ENCODE peak calls at places on chromosomes 5 and 9, in five cellular contexts. F is mesenchymal stem cell, Q is IMR-90, J is neuronal stem cell, T is H9. L is an unnamed sample.

GRCh38 chr5:5886812-5887486 is 464.5 kb downstream of the ICE1 start:
- DNase-seq in F (no peak), Q (no peak), T (peak; percentile 79), J (peak; percentile 15), L (peak; percentile 23)

GRCh38 chr5:17428176-17428800 is 69.7 kb upstream of the TAF11L2 start:
- DNase-seq in T (no peak), Q (no peak), F (no peak), J (no peak), L (no peak)

GRCh38 chr9:76704601-76705204 is 59.5 kb upstream of the PCA3 start:
- DNase-seq in T (no peak), Q (peak; percentile 93), J (peak; percentile 68), F (peak; percentile 81), L (peak; percentile 87)

GRCh38 chr9:84057662-84058061 is 77.1 kb downstream of the RMI1 start:
- DNase-seq in F (no peak), Q (no peak), T (no peak), J (no peak), L (no peak)

GRCh38 chr5:35908814-35909213 is 29.6 kb downstream of the CAPSL start:
- DNase-seq in Q (no peak), J (no peak), T (no peak), F (no peak), L (peak; percentile 89)

GRCh38 chr5:132687995-132688394 is 14.2 kb downstream of the IL4 start:
- DNase-seq in Q (no peak), T (peak; percentile 17), F (no peak), J (no peak), L (no peak)

GRCh38 chr9:69018688-69019087 is 4.8 kb upstream of the PRKACG start:
- DNase-seq in F (no peak), J (no peak), T (no peak), Q (no peak), L (no peak)

GRCh38 chr5:115575167-115576070 is 26.9 kb downstream of the TICAM2 start:
- DNase-seq in T (no peak), F (peak; percentile 72), Q (peak; percentile 87), J (no peak), L (no peak)

GRCh38 chr5:74541381-74541781 is 99.1 kb downstream of the ENC1 start:
- DNase-seq in T (no peak), F (peak; percentile 44), Q (peak; percentile 54), J (no peak), L (no peak)

GRCh38 chr5:59783264-59783663 is 110.3 kb downstream of the PDE4D start:
- DNase-seq in F (no peak), J (no peak), Q (no peak), T (no peak), L (no peak)

GRCh38 chr5:61245486-61245885 is 83.2 kb upstream of the SMIM15 start:
- DNase-seq in J (no peak), T (no peak), Q (peak; percentile 43), F (no peak), L (no peak)

GRCh38 chr9:106956971-106957370 is 94.0 kb downstream of the ZNF462 start:
- DNase-seq in F (peak; percentile 63), T (no peak), J (no peak), Q (peak; percentile 38), L (no peak)

GRCh38 chr5:76804266-76804665 is 14.6 kb upstream of the F2RL1 start:
- DNase-seq in F (peak; percentile 74), T (no peak), Q (no peak), J (no peak), L (no peak)

GRCh38 chr9:109600142-109600541 is 102.0 kb upstream of the PTPN3 start:
- DNase-seq in T (no peak), J (no peak), Q (peak; percentile 80), F (peak; percentile 51), L (peak; percentile 28)

GRCh38 chr9:95807326-95807947 is 68.1 kb upstream of the ERCC6L2 start:
- DNase-seq in F (peak; percentile 95), T (no peak), Q (peak; percentile 39), J (no peak), L (no peak)

GRCh38 chr5:41793156-41793770 is 77.0 kb downstream of the OXCT1 start:
- DNase-seq in J (no peak), F (peak; percentile 80), Q (peak; percentile 93), T (no peak), L (no peak)

GRCh38 chr9:125987420-125987819 is 240.2 kb downstream of the PBX3 start:
- DNase-seq in T (no peak), J (no peak), Q (no peak), F (no peak), L (no peak)

GRCh38 chr9:96158909-96159575 is 142.9 kb downstream of the HSD17B3 start:
- DNase-seq in Q (no peak), J (no peak), T (no peak), F (no peak), L (no peak)

GRCh38 chr9:113742471-113742870 is 133.6 kb upstream of the ZNF618 start:
- DNase-seq in T (peak; percentile 38), F (no peak), J (no peak), Q (no peak), L (peak; percentile 17)
- H2BK5ac ChIP-seq in T (no peak overlapping the region), F (no peak overlapping the region), J (no peak overlapping the region), Q (no peak overlapping the region), L (no peak overlapping the region)

GRCh38 chr5:65077653-65078052 is 308.9 kb downstream of the CWC27 start:
- DNase-seq in J (no peak), T (no peak), F (no peak), Q (no peak), L (no peak)

GRCh38 chr5:65078331-65078730 is 309.6 kb downstream of the CWC27 start:
- DNase-seq in F (peak; percentile 42), T (no peak), J (no peak), Q (no peak), L (peak; percentile 67)

GRCh38 chr5:65076251-65076869 is 307.6 kb downstream of the CWC27 start:
- DNase-seq in Q (peak; percentile 54), T (peak; percentile 64), J (no peak), F (peak; percentile 65), L (peak; percentile 86)

GRCh38 chr5:65072836-65073620 is 304.3 kb downstream of the CWC27 start:
- DNase-seq in Q (peak; percentile 4), T (no peak), J (no peak), F (peak; percentile 75), L (no peak)

GRCh38 chr5:65075623-65076250 is 307.0 kb downstream of the CWC27 start:
- DNase-seq in T (no peak), F (peak; percentile 24), Q (no peak), J (no peak), L (peak; percentile 83)
- H2BK5ac ChIP-seq in T (no peak overlapping the region), F (no peak overlapping the region), Q (no peak overlapping the region), J (no peak overlapping the region), L (peak overlapping the region; percentile 65)

GRCh38 chr9:93453047-93453914 is at the start of gene FAM120AOS:
- DNase-seq in F (peak; percentile 97), J (peak; percentile 78), T (peak; percentile 93), Q (peak; percentile 95), L (peak; percentile 97)

GRCh38 chr9:93450817-93451761 is at the start of gene FAM120A:
- DNase-seq in J (peak; percentile 74), Q (peak; percentile 70), T (peak; percentile 51), F (peak; percentile 79), L (peak; percentile 85)

GRCh38 chr9:93452710-93453046 is 703 bp downstream of the FAM120AOS start:
- DNase-seq in J (no peak), T (no peak), Q (no peak), F (no peak), L (no peak)

GRCh38 chr9:93456022-93456421 is 2.6 kb upstream of the FAM120AOS start:
- DNase-seq in T (no peak), J (no peak), F (no peak), Q (peak; percentile 13), L (no peak)

GRCh38 chr9:93451762-93452709 is 551 bp downstream of the FAM120A start:
- DNase-seq in T (peak; percentile 46), J (peak; percentile 46), F (peak; percentile 60), Q (peak; percentile 33), L (peak; percentile 65)
- H2BK5ac ChIP-seq in T (no peak overlapping the region), J (peak overlapping the region; percentile 95), F (peak overlapping the region; percentile 20), Q (peak overlapping the region; percentile 59), L (peak overlapping the region; percentile 57)

GRCh38 chr9:10899509-10899908 is 286.7 kb upstream of the PTPRD start:
- DNase-seq in Q (no peak), J (no peak), F (no peak), T (no peak), L (no peak)

DNA sequence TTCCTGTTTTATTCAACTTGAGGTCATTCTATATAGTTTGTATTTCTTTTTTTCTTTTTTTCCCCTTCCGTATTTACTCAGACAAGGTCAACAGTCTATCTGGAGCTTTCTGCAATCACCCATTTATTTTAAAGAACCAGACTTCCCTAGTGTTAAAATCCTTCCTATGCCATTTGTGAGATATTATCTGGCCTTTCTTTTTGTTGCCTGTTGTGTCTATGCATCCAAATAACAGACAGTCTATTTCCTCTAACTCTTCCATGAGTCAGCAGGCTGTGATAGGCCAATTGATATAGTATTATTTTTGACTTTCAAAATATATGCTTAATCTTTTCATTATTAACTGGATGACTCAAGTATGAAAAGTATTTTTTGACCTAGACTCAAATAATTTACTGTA is 291.2 kb upstream of the PTPRD start:
- DNase-seq in J (no peak), F (no peak), Q (no peak), T (no peak), L (no peak)
- H2BK5ac ChIP-seq in J (no peak overlapping the region), F (no peak overlapping the region), Q (no peak overlapping the region), T (no peak overlapping the region), L (no peak overlapping the region)

GRCh38 chr9:35646583-35647265 is 4.0 kb downstream of the SIT1 start:
- DNase-seq in Q (peak; percentile 82), T (peak; percentile 92), J (peak; percentile 88), F (peak; percentile 89), L (peak; percentile 92)
- H2BK5ac ChIP-seq in Q (peak overlapping the region; percentile 61), T (no peak overlapping the region), J (no peak overlapping the region), F (peak overlapping the region; percentile 46), L (no peak overlapping the region)